ENCODE peak calls at places on chromosomes 7 and 10, in ten cellular contexts. D is transverse colon, F is breast epithelium, Q is GM23338, C is upper lobe of left lung, U is GM12891, B is sigmoid colon, A is SK-N-MC, K is H1, V is GM12892. X is an unnamed sample.
A peak's percentile ranks its signal among the peaks of the same experiment; 100 is the strongest.

GRCh38 chr10:120828940-120829339 is 22.2 kb upstream of the WDR11 start:
- DNase-seq in B (no peak), A (no peak), D (no peak), F (no peak), Q (no peak), C (no peak), U (no peak), K (no peak), V (no peak), X (no peak)

GRCh38 chr7:80324032-80324431 is 187.8 kb downstream of the GNAT3 start:
- DNase-seq in K (no peak), F (peak; percentile 37), V (no peak), U (no peak), A (no peak), Q (no peak), D (no peak), B (no peak), C (no peak), X (no peak)

GRCh38 chr10:86376403-86376802 is 9.8 kb upstream of the GRID1 start:
- DNase-seq in D (no peak), C (no peak), F (no peak), U (no peak), A (no peak), B (peak; percentile 59), V (no peak), Q (no peak), K (no peak), X (no peak)

GRCh38 chr7:98935811-98936210 is 57.5 kb downstream of the TRRAP start:
- DNase-seq in A (no peak), V (no peak), U (no peak), C (no peak), F (no peak), K (no peak), D (no peak), B (no peak), Q (no peak), X (no peak)

GRCh38 chr7:48289661-48290060 is 118.4 kb downstream of the ABCA13 start:
- DNase-seq in U (no peak), F (no peak), B (no peak), A (no peak), K (no peak), Q (no peak), C (no peak), D (no peak), V (no peak), X (no peak)

GRCh38 chr10:116101616-116102015 is 171.4 kb downstream of the GFRA1 start:
- DNase-seq in V (no peak), B (no peak), D (no peak), A (no peak), F (no peak), Q (no peak), C (no peak), K (no peak), U (no peak), X (no peak)

GRCh38 chr7:96953676-96954513 is 51.5 kb upstream of the DLX6 start:
- DNase-seq in U (no peak), Q (no peak), B (no peak), C (no peak), K (no peak), A (no peak), V (no peak), D (no peak), F (no peak), X (no peak)

GRCh38 chr7:37065779-37066271 is 341.5 kb upstream of the AOAH start:
- DNase-seq in Q (no peak), D (no peak), A (no peak), B (no peak), C (no peak), U (no peak), K (no peak), F (no peak), V (no peak), X (no peak)

GRCh38 chr10:42973870-42974692 is 102.8 kb upstream of the RET start:
- DNase-seq in D (peak; percentile 4), F (no peak), Q (no peak), V (no peak), A (no peak), C (no peak), U (no peak), B (peak; percentile 57), K (no peak), X (peak; percentile 57)

GRCh38 chr7:514651-515598 is 4.7 kb downstream of the PDGFA start:
- DNase-seq in K (no peak), A (no peak), D (peak; percentile 78), F (no peak), B (no peak), V (no peak), C (peak; percentile 27), U (no peak), Q (peak; percentile 85), X (no peak)

GRCh38 chr7:512541-513311 is 6.9 kb downstream of the PDGFA start:
- DNase-seq in A (no peak), D (peak; percentile 84), U (no peak), F (peak; percentile 69), C (peak; percentile 89), B (no peak), K (no peak), V (no peak), Q (no peak), X (no peak)

GRCh38 chr7:514242-514641 is 5.4 kb downstream of the PDGFA start:
- DNase-seq in K (no peak), B (no peak), C (peak; percentile 29), U (no peak), Q (no peak), V (no peak), A (no peak), D (no peak), F (no peak), X (no peak)

GRCh38 chr7:512146-512510 is 7.5 kb downstream of the PDGFA start:
- DNase-seq in B (no peak), U (no peak), V (no peak), D (no peak), K (no peak), C (peak; percentile 81), F (no peak), A (no peak), Q (no peak), X (peak; percentile 63)

DNA sequence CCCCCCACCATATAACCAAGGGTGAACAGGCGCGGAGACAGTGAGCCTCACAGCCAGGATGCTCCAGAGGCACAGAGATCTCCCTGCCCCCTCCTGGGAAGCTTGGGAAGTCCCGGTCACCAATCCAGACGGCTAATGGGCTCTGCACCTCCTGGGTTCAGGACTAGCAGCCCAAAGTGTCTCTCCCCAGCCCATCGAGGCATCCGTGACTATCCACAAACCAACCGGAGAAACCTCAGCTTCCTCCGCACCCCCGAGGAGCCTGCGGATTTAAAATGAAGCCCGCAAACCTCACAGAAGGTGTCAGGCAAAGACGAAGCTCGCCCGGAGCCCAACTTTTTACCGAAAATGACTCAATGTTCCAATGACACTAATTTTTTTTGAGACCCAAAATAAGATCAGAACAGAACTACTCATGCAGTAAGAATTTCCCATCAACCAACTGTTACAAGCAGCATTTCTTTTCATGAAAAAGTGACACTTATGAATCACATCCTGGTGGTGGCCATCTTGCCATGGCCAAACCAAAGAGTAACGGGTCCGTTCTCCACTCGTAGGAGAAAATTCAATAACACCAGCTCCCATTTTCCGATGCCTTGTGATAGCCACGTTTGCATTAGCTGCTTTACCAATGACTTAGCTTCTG is 6.0 kb downstream of the PDGFA start:
- DNase-seq in V (no peak), F (no peak), B (no peak), C (no peak), D (no peak), A (no peak), U (no peak), Q (peak; percentile 43), K (no peak), X (no peak)
- TF ChIP-seq POLR2AphosphoS5 in V (no peak), F (no peak), B (no peak), C (no peak), D (no peak), A (no peak), U (no peak), Q (no peak), K (no peak), X (no peak)

GRCh38 chr7:150340024-150340749 is 1.2 kb downstream of the RARRES2 start:
- DNase-seq in A (no peak), B (peak; percentile 79), F (no peak), Q (peak; percentile 71), K (no peak), V (no peak), C (peak; percentile 87), U (no peak), D (peak; percentile 65), X (no peak)
- TF ChIP-seq POLR2AphosphoS5 in A (no peak), B (peak; percentile 58), F (no peak), Q (peak; percentile 49), K (no peak), V (no peak), C (no peak), U (no peak), D (no peak), X (peak; percentile 26)

GRCh38 chr10:84333864-84334451 is 5.6 kb downstream of the CCSER2 start:
- DNase-seq in K (no peak), D (no peak), B (no peak), C (no peak), F (no peak), U (no peak), V (no peak), A (no peak), Q (peak; percentile 53), X (no peak)
- TF ChIP-seq POLR2AphosphoS5 in K (no peak), D (no peak), B (no peak), C (no peak), F (no peak), U (no peak), V (no peak), A (no peak), Q (no peak), X (peak; percentile 44)

GRCh38 chr10:89475137-89475536 is 60.3 kb downstream of the SLC16A12 start:
- DNase-seq in V (no peak), A (no peak), C (no peak), F (peak; percentile 37), K (no peak), D (no peak), B (no peak), U (no peak), Q (no peak), X (no peak)

GRCh38 chr10:89478085-89478738 is 57.2 kb downstream of the SLC16A12 start:
- DNase-seq in F (no peak), Q (peak; percentile 67), B (no peak), K (no peak), U (peak; percentile 17), D (no peak), C (no peak), A (no peak), V (no peak), X (no peak)

GRCh38 chr10:89475567-89475966 is 59.8 kb downstream of the SLC16A12 start:
- DNase-seq in K (no peak), D (no peak), Q (no peak), V (no peak), C (no peak), A (no peak), B (no peak), F (no peak), U (no peak), X (no peak)

GRCh38 chr10:89476150-89476549 is 59.2 kb downstream of the SLC16A12 start:
- DNase-seq in D (no peak), K (no peak), B (no peak), Q (no peak), A (no peak), V (no peak), C (no peak), U (no peak), F (no peak), X (no peak)

DNA sequence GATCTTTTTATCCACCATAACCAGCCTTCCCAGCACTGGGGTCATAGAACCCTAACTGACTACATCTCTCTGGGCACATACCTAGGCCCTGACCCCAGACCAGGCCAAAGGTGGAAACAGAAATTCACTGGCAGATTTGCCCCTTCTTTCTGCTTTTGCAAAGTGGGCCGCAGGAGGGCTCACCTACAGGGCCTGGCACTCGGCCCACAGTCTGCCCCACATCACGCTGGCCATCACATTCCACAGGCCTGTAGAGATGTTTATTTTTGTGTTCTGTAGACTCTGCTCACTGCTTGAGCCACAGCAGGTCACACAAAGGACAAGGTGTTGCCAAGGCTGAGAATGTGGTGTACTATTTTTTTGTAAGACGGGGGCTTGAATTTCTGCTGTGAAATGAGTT is 58.7 kb downstream of the SLC16A12 start:
- DNase-seq in F (peak; percentile 67), V (no peak), C (peak; percentile 56), D (no peak), B (no peak), K (no peak), Q (no peak), U (no peak), A (no peak), X (no peak)
- TF ChIP-seq POLR2AphosphoS5 in F (no peak), V (no peak), C (peak; percentile 12), D (no peak), B (peak; percentile 53), K (no peak), Q (no peak), U (no peak), A (no peak), X (no peak)

X was measured in spleen.